ENCODE peak calls at places on chromosomes 12 and 14, in six cellular contexts. B is heart right ventricle, S is neuronal stem cell, O is Peyer's patch, N is PC-3, V is GM23338. M is an unnamed sample.

GRCh38 chr12:89370411-89370810 is 18.1 kb upstream of the DUSP6 start:
- DNase-seq in V (no peak), O (no peak), N (no peak), S (no peak), B (no peak), M (no peak)

GRCh38 chr12:51740536-51740935 is 108.0 kb downstream of the FIGNL2 start:
- DNase-seq in S (no peak), V (no peak), N (no peak), B (no peak), O (no peak), M (no peak)

GRCh38 chr12:57552692-57553321 is 3.0 kb downstream of the KIF5A start:
- DNase-seq in O (no peak), V (no peak), B (no peak), S (no peak), N (peak; percentile 11), M (no peak)

GRCh38 chr12:19842116-19842515 is 402.8 kb downstream of the AEBP2 start:
- DNase-seq in V (no peak), B (no peak), N (no peak), O (no peak), S (no peak), M (no peak)

GRCh38 chr12:49824886-49825285 is 3.3 kb downstream of the NCKAP5L start:
- DNase-seq in N (no peak), S (no peak), V (no peak), B (no peak), O (no peak), M (peak; percentile 46)

GRCh38 chr12:3533703-3534386 is 42.8 kb downstream of the PRMT8 start:
- DNase-seq in V (no peak), O (no peak), S (no peak), N (peak; percentile 13), B (peak; percentile 36), M (no peak)

GRCh38 chr12:132622437-132623071 is 4.0 kb downstream of the P2RX2 start:
- DNase-seq in N (peak; percentile 49), S (no peak), B (no peak), O (no peak), V (no peak), M (no peak)

GRCh38 chr14:33720388-33720787 is 230.5 kb downstream of the EGLN3 start:
- DNase-seq in B (no peak), N (no peak), S (no peak), O (no peak), V (no peak), M (no peak)

GRCh38 chr14:75156901-75157300 is 19.5 kb downstream of the TMED10 start:
- DNase-seq in O (no peak), V (no peak), B (no peak), S (no peak), N (peak; percentile 12), M (peak; percentile 21)

GRCh38 chr12:48788852-48789775 is at the start of gene ADCY6:
- DNase-seq in S (peak; percentile 84), O (no peak), B (peak; percentile 86), V (peak; percentile 94), N (peak; percentile 72), M (peak; percentile 47)

GRCh38 chr14:73633517-73634332 is 11.1 kb upstream of the DNAL1 start:
- DNase-seq in N (peak; percentile 81), S (peak; percentile 67), V (peak; percentile 85), B (peak; percentile 65), O (peak; percentile 59), M (peak; percentile 46)

GRCh38 chr14:41403360-41403759 is 203.3 kb upstream of the LRFN5 start:
- DNase-seq in S (no peak), B (no peak), V (peak; percentile 75), N (no peak), O (no peak), M (no peak)

GRCh38 chr14:96201157-96201556 is 3.5 kb upstream of the BDKRB2 start:
- DNase-seq in S (no peak), B (no peak), O (no peak), V (no peak), N (no peak), M (no peak)

GRCh38 chr12:13661005-13661887 is 320.2 kb downstream of the GRIN2B start:
- DNase-seq in V (peak; percentile 79), N (peak; percentile 53), B (peak; percentile 13), O (peak; percentile 20), S (peak; percentile 51), M (peak; percentile 30)

GRCh38 chr12:72133497-72134055 is 138.6 kb upstream of the TRHDE start:
- DNase-seq in V (peak; percentile 32), N (peak; percentile 28), O (no peak), S (no peak), B (no peak), M (no peak)

GRCh38 chr12:57005980-57006808 is at the start of gene ZBTB39:
- DNase-seq in S (peak; percentile 63), B (peak; percentile 69), N (peak; percentile 64), V (peak; percentile 86), O (peak; percentile 58), M (peak; percentile 42)

GRCh38 chr12:64814432-64814831 is 10.0 kb upstream of the TBC1D30 start:
- DNase-seq in S (no peak), O (no peak), N (no peak), V (no peak), B (no peak), M (no peak)

GRCh38 chr14:101960225-101960624 is 4.1 kb upstream of the DYNC1H1 start:
- DNase-seq in S (no peak), B (no peak), V (peak; percentile 77), N (peak; percentile 48), O (no peak), M (no peak)

GRCh38 chr12:26740348-26740747 is 92.6 kb downstream of the ITPR2 start:
- DNase-seq in B (no peak), V (no peak), S (no peak), O (no peak), N (no peak), M (no peak)

GRCh38 chr14:50769893-50770500 is 61.0 kb downstream of the NIN start:
- DNase-seq in S (no peak), O (no peak), N (no peak), V (no peak), B (no peak), M (no peak)
- H3K36me3 ChIP-seq in S (peaks cover 32% of the 10 kb centered on the region), O (peaks cover 58% of the 10 kb centered on the region), N (peaks cover 21% of the 10 kb centered on the region), V (no peaks in the 10 kb centered on the region), B (peaks cover 97% of the 10 kb centered on the region), M (peaks cover 16% of the 10 kb centered on the region)

DNA sequence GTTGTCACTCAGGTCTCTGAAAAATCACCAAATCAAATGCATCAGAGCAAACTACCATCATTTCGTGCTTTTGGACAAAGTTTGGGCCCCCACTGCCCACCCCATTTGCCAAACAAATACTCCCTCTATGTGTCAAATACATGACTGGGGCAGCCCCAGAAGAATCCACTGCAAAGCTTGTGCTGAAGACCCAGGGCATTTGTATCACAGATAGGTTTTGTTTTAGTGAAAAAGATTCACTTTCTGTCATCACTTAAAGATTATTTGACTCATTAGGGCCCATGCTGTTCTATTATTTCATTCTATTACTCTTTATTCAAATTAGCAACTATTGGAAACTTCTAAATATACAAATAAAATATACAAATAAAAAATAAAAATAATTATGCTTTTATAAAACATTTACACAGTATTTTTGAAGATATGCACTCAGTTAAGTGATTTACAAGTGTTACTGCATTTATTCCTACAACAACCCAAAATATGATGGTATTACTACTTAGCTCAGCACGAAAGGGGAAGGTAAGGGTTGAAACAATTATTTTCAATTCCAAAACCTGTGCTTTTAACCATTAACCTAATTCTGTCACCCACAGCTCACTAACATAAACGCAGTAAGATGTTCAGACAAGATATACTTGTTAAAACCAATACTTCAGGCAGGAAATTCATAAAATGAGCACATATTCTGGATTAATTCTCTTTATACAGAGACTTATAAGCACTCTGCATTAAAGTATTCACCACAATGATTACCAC is 36.5 kb downstream of the LRIG3 start:
- DNase-seq in V (no peak), B (no peak), O (no peak), N (no peak), S (no peak), M (no peak)
- H3K36me3 ChIP-seq in V (no peaks in the 10 kb centered on the region), B (peaks cover 91% of the 10 kb centered on the region), O (peaks cover 92% of the 10 kb centered on the region), N (peaks cover 20% of the 10 kb centered on the region), S (peaks cover 17% of the 10 kb centered on the region), M (peaks cover 67% of the 10 kb centered on the region)

GRCh38 chr14:90177537-90178189 is 78.7 kb upstream of the PSMC1 start:
- DNase-seq in O (no peak), V (no peak), B (no peak), S (no peak), N (peak; percentile 37), M (no peak)
- H3K36me3 ChIP-seq in O (no peaks in the 10 kb centered on the region), V (no peaks in the 10 kb centered on the region), B (no peaks in the 10 kb centered on the region), S (no peaks in the 10 kb centered on the region), N (no peaks in the 10 kb centered on the region), M (no peaks in the 10 kb centered on the region)

GRCh38 chr14:66104486-66104885 is 381.7 kb upstream of the CCDC196 start:
- DNase-seq in V (peak; percentile 20), O (no peak), B (no peak), S (no peak), N (no peak), M (no peak)
- H3K36me3 ChIP-seq in V (no peaks in the 10 kb centered on the region), O (no peaks in the 10 kb centered on the region), B (no peaks in the 10 kb centered on the region), S (no peaks in the 10 kb centered on the region), N (no peaks in the 10 kb centered on the region), M (no peaks in the 10 kb centered on the region)

DNA sequence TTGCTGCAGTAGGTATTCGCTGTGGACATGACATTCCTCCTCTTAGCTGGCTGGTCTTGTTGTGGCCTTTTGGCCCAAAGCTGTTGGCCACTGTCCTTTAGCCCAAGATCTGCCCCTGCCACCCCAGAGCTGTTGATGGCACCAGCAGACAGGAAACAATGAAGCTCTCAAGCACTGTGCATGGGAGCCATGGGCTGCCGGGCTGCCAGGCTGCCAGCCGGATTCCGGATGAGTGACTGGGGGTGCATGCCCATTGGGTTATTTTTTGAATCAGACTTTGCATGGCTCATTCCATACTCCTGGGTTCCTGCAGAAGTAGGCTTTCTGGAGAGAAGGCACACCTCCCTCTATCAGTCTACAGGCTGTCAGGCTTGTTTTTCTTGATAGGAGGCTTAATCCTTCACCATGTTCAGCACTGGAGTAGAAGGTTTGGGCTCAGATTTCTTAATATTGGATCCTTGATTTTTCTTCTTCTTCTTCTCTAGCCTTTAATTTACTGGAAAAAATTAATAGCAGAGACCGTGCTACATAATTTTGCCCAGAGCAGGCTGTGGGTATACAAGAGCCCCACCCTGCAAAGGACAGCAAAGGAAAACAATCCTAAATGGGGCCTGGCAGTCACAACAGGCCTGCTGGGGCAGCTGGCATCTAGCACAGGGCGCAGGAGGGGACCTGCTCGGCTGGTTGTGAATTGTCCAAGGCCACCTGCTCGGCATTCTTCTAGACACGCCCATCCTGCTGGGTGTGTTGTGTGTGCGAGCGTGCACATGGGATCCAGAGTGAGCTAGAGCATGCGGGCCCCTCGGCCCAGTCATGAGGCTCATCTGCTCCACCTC is 32.2 kb downstream of the MAX start:
- DNase-seq in B (no peak), S (no peak), V (no peak), O (no peak), N (peak; percentile 64), M (no peak)
- H3K36me3 ChIP-seq in B (peaks cover 71% of the 10 kb centered on the region), S (peaks cover 11% of the 10 kb centered on the region), V (no peaks in the 10 kb centered on the region), O (peaks cover 7% of the 10 kb centered on the region), N (peaks cover 13% of the 10 kb centered on the region), M (peaks cover 5% of the 10 kb centered on the region)

DNA sequence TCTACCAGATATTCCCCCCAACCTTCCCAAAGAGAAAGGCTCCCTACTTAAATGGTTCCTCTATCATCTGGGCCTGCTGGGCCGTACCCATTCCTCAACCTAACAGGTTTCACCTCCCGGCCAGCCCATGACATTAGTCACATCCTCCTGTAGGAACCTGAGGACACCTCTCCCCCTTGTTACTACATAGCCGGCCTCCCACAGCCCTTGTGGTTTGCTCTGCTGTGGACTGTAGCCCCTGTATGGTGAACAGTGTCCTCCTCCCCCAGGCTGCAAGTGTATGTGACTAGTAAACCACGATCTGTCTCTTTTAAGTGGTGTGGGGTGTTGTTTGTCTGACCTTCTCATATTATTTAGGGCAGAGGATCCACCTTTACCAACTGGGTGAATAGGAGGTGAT is 371.7 kb downstream of the RGS6 start:
- DNase-seq in O (no peak), V (no peak), N (no peak), B (no peak), S (no peak), M (no peak)
- H3K36me3 ChIP-seq in O (no peaks in the 10 kb centered on the region), V (no peaks in the 10 kb centered on the region), N (no peaks in the 10 kb centered on the region), B (no peaks in the 10 kb centered on the region), S (no peaks in the 10 kb centered on the region), M (no peaks in the 10 kb centered on the region)